ENCODE peak calls at places on chromosomes 1 and 21, in four cellular contexts. One of them, this sample, is unnamed.

GRCh38 chr1:244065063-244065788 is 14.1 kb downstream of the ZBTB18 start:
- DNase-seq in GM12878: no peak
- DNase-seq in HepG2: peak
- DNase-seq in K562: no peak
- DNase-seq in this sample: no peak

GRCh38 chr1:6521502-6521901 is 30.0 kb upstream of the PLEKHG5 start:
- DNase-seq in HepG2: no peak
- DNase-seq in K562: no peak
- DNase-seq in GM12878: no peak
- DNase-seq in this sample: no peak

GRCh38 chr21:44947930-44948331 is 8.1 kb downstream of the SLX9 start:
- DNase-seq in K562: no peak
- DNase-seq in HepG2: no peak
- DNase-seq in GM12878: no peak
- DNase-seq in this sample: no peak

GRCh38 chr1:9724706-9725476 is 73.4 kb downstream of the PIK3CD start:
- DNase-seq in K562: peak
- DNase-seq in GM12878: no peak
- DNase-seq in HepG2: peak
- DNase-seq in this sample: peak

GRCh38 chr1:56255516-56256181 is 323.7 kb downstream of the PLPP3 start:
- DNase-seq in HepG2: no peak
- DNase-seq in K562: no peak
- DNase-seq in GM12878: no peak
- DNase-seq in this sample: no peak

GRCh38 chr1:102834688-102835320 is 273.5 kb downstream of the COL11A1 start:
- DNase-seq in HepG2: no peak
- DNase-seq in GM12878: no peak
- DNase-seq in K562: no peak
- DNase-seq in this sample: no peak

GRCh38 chr1:29129916-29130315 is 6.2 kb upstream of the TMEM200B start:
- DNase-seq in HepG2: no peak
- DNase-seq in GM12878: no peak
- DNase-seq in K562: no peak
- DNase-seq in this sample: no peak

GRCh38 chr1:67748630-67749029 is 63.6 kb downstream of the GADD45A start:
- DNase-seq in HepG2: peak
- DNase-seq in K562: no peak
- DNase-seq in GM12878: peak
- DNase-seq in this sample: no peak

GRCh38 chr1:46202975-46203737 is at the start of gene LURAP1:
- DNase-seq in GM12878: no peak
- DNase-seq in K562: peak
- DNase-seq in HepG2: no peak
- DNase-seq in this sample: peak

GRCh38 chr1:169127305-169127704 is 20.8 kb downstream of the ATP1B1 start:
- DNase-seq in HepG2: no peak
- DNase-seq in K562: no peak
- DNase-seq in GM12878: no peak
- DNase-seq in this sample: no peak

GRCh38 chr1:29235955-29236742 is at the start of gene PTPRU:
- DNase-seq in K562: peak
- DNase-seq in GM12878: no peak
- DNase-seq in HepG2: peak
- DNase-seq in this sample: peak

GRCh38 chr1:16122361-16122881 is 33.4 kb downstream of the EPHA2 start:
- DNase-seq in HepG2: no peak
- DNase-seq in K562: no peak
- DNase-seq in GM12878: no peak
- DNase-seq in this sample: no peak

GRCh38 chr1:207818971-207819451 is 67.2 kb downstream of the CD46 start:
- DNase-seq in K562: no peak
- DNase-seq in HepG2: no peak
- DNase-seq in GM12878: no peak
- DNase-seq in this sample: no peak

GRCh38 chr1:6056549-6056948 is 10.9 kb downstream of the KCNAB2 start:
- DNase-seq in HepG2: no peak
- DNase-seq in K562: no peak
- DNase-seq in GM12878: no peak
- DNase-seq in this sample: no peak

GRCh38 chr1:151478923-151479322 is 19.6 kb upstream of the POGZ start:
- DNase-seq in HepG2: no peak
- DNase-seq in GM12878: no peak
- DNase-seq in K562: no peak
- DNase-seq in this sample: no peak

DNA sequence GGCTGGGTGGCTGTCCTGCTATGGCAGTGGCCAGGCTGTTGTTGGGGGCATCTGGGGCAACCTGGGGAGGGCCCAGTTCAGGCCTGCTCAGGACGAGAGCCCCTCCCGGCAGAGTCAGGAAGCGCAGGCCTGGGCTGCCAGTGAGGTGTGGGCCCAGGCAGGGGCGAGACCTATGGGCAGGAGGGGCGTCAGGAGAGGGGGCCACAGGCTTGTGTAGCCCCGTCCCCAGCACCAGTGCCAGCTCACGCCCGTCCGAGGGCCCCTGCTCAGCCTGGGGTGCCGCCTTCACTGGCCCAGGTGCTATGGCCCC is 28.1 kb downstream of the ARHGEF16 start:
- DNase-seq in GM12878: no peak
- DNase-seq in K562: peak
- DNase-seq in HepG2: no peak
- DNase-seq in this sample: peak
- TF ChIP-seq FOXK2 in GM12878: no peak
- TF ChIP-seq FOXK2 in K562: no peak
- TF ChIP-seq FOXK2 in HepG2: no peak
- TF ChIP-seq FOXK2 in this sample: no peak

GRCh38 chr1:99849413-99849743 is 783 bp upstream of the AGL start:
- DNase-seq in GM12878: peak
- DNase-seq in K562: peak
- DNase-seq in HepG2: peak
- DNase-seq in this sample: peak
- TF ChIP-seq SP1 in GM12878: no peak
- TF ChIP-seq SP1 in K562: no peak
- TF ChIP-seq SP1 in HepG2: no peak
- TF ChIP-seq SP1 in this sample: no peak

GRCh38 chr1:158506369-158506987 is 34.5 kb downstream of the OR10R2 start:
- DNase-seq in GM12878: peak
- DNase-seq in HepG2: peak
- DNase-seq in K562: peak
- DNase-seq in this sample: peak

GRCh38 chr1:158507511-158507910 is 35.5 kb downstream of the OR10R2 start:
- DNase-seq in K562: no peak
- DNase-seq in GM12878: no peak
- DNase-seq in HepG2: no peak
- DNase-seq in this sample: no peak

DNA sequence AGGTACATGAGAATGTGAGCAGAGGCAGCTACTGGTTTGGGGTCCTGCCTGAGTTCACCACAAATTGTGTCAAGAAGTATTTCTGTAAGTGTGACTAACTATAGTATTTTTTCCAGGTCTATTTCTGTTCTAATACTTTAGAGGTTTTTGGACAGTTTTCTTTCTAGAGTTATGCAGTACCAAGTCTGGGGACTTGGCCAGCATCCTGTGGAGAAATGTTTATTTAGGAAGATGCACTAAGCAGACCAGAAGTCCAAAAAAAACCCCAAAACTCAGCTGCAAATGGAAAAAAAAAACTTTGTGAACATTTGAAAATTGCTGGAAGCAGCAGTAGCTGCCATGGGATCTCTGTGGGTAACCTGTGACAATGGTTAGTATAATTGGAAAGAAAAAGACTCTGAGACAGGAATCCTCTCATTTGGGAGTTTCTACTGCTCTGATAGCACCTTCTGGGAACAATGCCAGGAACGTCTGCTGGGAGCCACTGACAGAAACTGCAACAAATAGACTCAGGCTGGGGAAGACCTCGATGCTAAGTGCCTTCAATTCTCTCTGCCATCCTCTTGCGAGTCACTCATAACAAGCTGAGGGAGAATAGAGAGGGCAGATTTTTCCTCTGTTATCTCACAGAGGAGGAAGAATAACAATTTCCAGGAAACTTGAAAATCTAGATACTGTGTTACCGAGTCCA is 37.6 kb downstream of the OR10R2 start:
- DNase-seq in GM12878: no peak
- DNase-seq in HepG2: no peak
- DNase-seq in K562: no peak
- DNase-seq in this sample: no peak
- TF ChIP-seq FOXK2 in GM12878: no peak
- TF ChIP-seq FOXK2 in HepG2: no peak
- TF ChIP-seq FOXK2 in K562: no peak
- TF ChIP-seq FOXK2 in this sample: no peak

DNA sequence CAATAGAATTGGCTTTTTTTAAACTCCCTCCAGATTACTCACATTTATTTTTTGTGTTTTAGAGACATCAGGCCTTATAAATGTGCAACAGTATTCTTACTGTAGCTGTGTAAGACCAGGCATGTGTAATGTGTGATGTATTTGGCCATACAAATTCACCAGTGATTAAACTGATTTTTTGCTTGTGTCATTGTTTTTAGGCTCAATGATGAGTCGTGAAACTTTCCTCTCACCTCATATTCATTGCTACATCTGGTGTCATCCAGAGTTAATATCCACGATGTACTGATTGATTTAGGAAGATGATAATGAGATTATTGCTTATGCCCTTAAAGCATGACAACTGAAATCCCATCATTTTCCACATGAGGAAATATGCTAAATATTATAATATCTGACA is 487.8 kb downstream of the PTBP2 start:
- DNase-seq in GM12878: no peak
- DNase-seq in HepG2: no peak
- DNase-seq in K562: no peak
- DNase-seq in this sample: no peak
- TF ChIP-seq SP1 in GM12878: no peak
- TF ChIP-seq SP1 in HepG2: no peak
- TF ChIP-seq SP1 in K562: no peak
- TF ChIP-seq SP1 in this sample: no peak

DNA sequence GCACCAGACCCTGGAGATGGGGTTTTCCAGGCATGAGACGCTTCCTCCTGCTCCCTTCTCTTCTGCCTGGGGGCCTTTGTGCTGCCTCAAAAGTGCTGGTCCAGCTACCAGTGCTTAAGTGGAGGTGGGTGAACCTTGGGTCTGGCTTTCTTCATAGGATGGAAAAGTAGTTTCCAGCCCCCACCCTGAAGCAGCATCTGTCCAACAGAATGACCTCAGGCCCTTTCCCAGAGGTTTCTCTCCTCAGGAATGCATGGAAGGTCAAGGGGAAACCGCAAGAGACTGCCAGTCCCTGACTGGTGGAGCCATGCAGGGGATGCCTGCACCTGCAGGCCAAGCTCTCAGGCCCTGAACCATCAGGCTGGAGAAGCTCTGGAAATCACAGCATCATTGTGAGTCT is 63.8 kb downstream of the HMGB4 start:
- DNase-seq in HepG2: no peak
- DNase-seq in K562: no peak
- DNase-seq in GM12878: no peak
- DNase-seq in this sample: no peak
- TF ChIP-seq FOXK2 in HepG2: no peak
- TF ChIP-seq FOXK2 in K562: no peak
- TF ChIP-seq FOXK2 in GM12878: no peak
- TF ChIP-seq FOXK2 in this sample: no peak

GRCh38 chr1:44819257-44819593 is 10.9 kb downstream of the BTBD19 start:
- DNase-seq in K562: peak
- DNase-seq in HepG2: no peak
- DNase-seq in GM12878: peak
- DNase-seq in this sample: peak

GRCh38 chr1:44820945-44821715 is 12.8 kb downstream of the BTBD19 start:
- DNase-seq in HepG2: no peak
- DNase-seq in K562: no peak
- DNase-seq in GM12878: no peak
- DNase-seq in this sample: no peak

GRCh38 chr1:44820328-44820944 is 12.1 kb downstream of the BTBD19 start:
- DNase-seq in GM12878: no peak
- DNase-seq in K562: peak
- DNase-seq in HepG2: no peak
- DNase-seq in this sample: no peak

GRCh38 chr1:44817771-44818495 is 9.6 kb downstream of the BTBD19 start:
- DNase-seq in K562: no peak
- DNase-seq in HepG2: no peak
- DNase-seq in GM12878: no peak
- DNase-seq in this sample: no peak

GRCh38 chr1:44819594-44820327 is 11.4 kb downstream of the BTBD19 start:
- DNase-seq in K562: peak
- DNase-seq in HepG2: peak
- DNase-seq in GM12878: peak
- DNase-seq in this sample: peak
- TF ChIP-seq SP1 in K562: peak
- TF ChIP-seq SP1 in HepG2: no peak
- TF ChIP-seq SP1 in GM12878: peak
- TF ChIP-seq SP1 in this sample: no peak

This sample was measured in HEK293T.